ENCODE peak calls at places on chromosome 17, in six cellular contexts. H is GM12878, W is H1, C is HCT116, M is HepG2, R is K562. N is an unnamed sample. For H3K4me1, the result is how much of the 10 kb centered on the place peaks cover.

GRCh38 chr17:42076797-42077559 is 21.3 kb downstream of the ZNF385C start:
- DNase-seq in M (no peak), C (no peak), H (no peak), R (no peak), W (no peak), N (no peak)

GRCh38 chr17:13490906-13491502 is 110.7 kb downstream of the HS3ST3A1 start:
- DNase-seq in W (no peak), M (no peak), R (no peak), C (no peak), H (no peak), N (no peak)

GRCh38 chr17:79406316-79406715 is 204.5 kb downstream of the RBFOX3 start:
- DNase-seq in H (no peak), R (no peak), M (no peak), W (no peak), C (no peak), N (no peak)

GRCh38 chr17:41539979-41540701 is 12.0 kb upstream of the KRT19 start:
- DNase-seq in C (no peak), W (no peak), R (no peak), M (peak), H (no peak), N (no peak)

GRCh38 chr17:69669441-69670178 is 255.1 kb downstream of the MAP2K6 start:
- DNase-seq in W (no peak), C (no peak), M (no peak), R (no peak), H (no peak), N (no peak)

GRCh38 chr17:9079461-9080103 is 58.3 kb downstream of the NTN1 start:
- DNase-seq in C (no peak), R (no peak), H (no peak), W (no peak), M (no peak), N (no peak)

GRCh38 chr17:32627233-32628008 is 140.6 kb downstream of the CDK5R1 start:
- DNase-seq in W (peak), R (no peak), M (no peak), C (no peak), H (no peak), N (peak)

GRCh38 chr17:9116861-9117568 is 95.7 kb downstream of the NTN1 start:
- DNase-seq in W (no peak), R (no peak), H (no peak), C (no peak), M (no peak), N (no peak)

GRCh38 chr17:9098242-9098641 is 76.9 kb downstream of the NTN1 start:
- DNase-seq in H (no peak), C (no peak), W (no peak), M (no peak), R (no peak), N (no peak)

GRCh38 chr17:39084558-39084957 is 66.9 kb downstream of the PLXDC1 start:
- DNase-seq in H (no peak), R (no peak), W (no peak), C (no peak), M (no peak), N (no peak)

GRCh38 chr17:40436631-40437030 is 6.6 kb upstream of the IGFBP4 start:
- DNase-seq in R (no peak), H (no peak), M (no peak), C (no peak), W (no peak), N (no peak)

GRCh38 chr17:48121921-48122650 is 14.5 kb downstream of the SNX11 start:
- DNase-seq in C (no peak), H (no peak), W (no peak), R (no peak), M (no peak), N (no peak)

GRCh38 chr17:82544431-82545070 is 25.0 kb downstream of the FOXK2 start:
- DNase-seq in R (no peak), H (no peak), C (no peak), M (no peak), W (no peak), N (no peak)

GRCh38 chr17:67830440-67830839 is 5.1 kb downstream of the BPTF start:
- DNase-seq in R (no peak), C (no peak), H (no peak), W (no peak), M (no peak), N (no peak)

GRCh38 chr17:82858376-82859126 is 18.7 kb upstream of the ZNF750 start:
- DNase-seq in C (no peak), R (no peak), M (no peak), W (no peak), H (no peak), N (no peak)

GRCh38 chr17:16106161-16106891 is 106.7 kb downstream of the TTC19 start:
- DNase-seq in R (no peak), H (no peak), W (no peak), C (no peak), M (peak), N (no peak)

GRCh38 chr17:53719229-53719628 is 103.5 kb upstream of the KIF2B start:
- DNase-seq in R (no peak), M (no peak), W (no peak), H (no peak), C (no peak), N (no peak)

GRCh38 chr17:57247913-57248312 is 8.4 kb upstream of the MSI2 start:
- DNase-seq in R (no peak), C (no peak), W (no peak), M (no peak), H (no peak), N (no peak)

GRCh38 chr17:58306131-58306951 is 22.3 kb downstream of the TSPOAP1 start:
- DNase-seq in W (no peak), H (no peak), M (no peak), R (no peak), C (no peak), N (no peak)

GRCh38 chr17:384622-385194 is 32.1 kb upstream of the RPH3AL start:
- DNase-seq in W (no peak), H (no peak), M (no peak), C (no peak), R (no peak), N (no peak)

GRCh38 chr17:13921841-13922776 is 147.2 kb upstream of the COX10 start:
- DNase-seq in M (no peak), R (no peak), W (no peak), C (no peak), H (no peak), N (no peak)

GRCh38 chr17:66829386-66829864 is 5.5 kb upstream of the CACNG5 start:
- DNase-seq in W (peak), H (no peak), M (peak), R (peak), C (no peak), N (peak)

GRCh38 chr17:57568340-57568739 is 176.8 kb downstream of the CCDC182 start:
- DNase-seq in H (no peak), M (no peak), R (no peak), W (no peak), C (no peak), N (no peak)

GRCh38 chr17:8803531-8804416 is 4.6 kb upstream of the MFSD6L start:
- DNase-seq in H (no peak), R (no peak), C (no peak), W (no peak), M (peak), N (no peak)

GRCh38 chr17:58156839-58157803 is 8.9 kb downstream of the OR4D1 start:
- DNase-seq in W (no peak), R (peak), H (no peak), M (no peak), C (no peak), N (no peak)

GRCh38 chr17:31460226-31460721 is 68.8 kb downstream of the RAB11FIP4 start:
- DNase-seq in M (no peak), R (no peak), H (no peak), C (no peak), W (no peak), N (no peak)

GRCh38 chr17:70636517-70637133 is 467.3 kb downstream of the KCNJ2 start:
- DNase-seq in C (peak), M (peak), H (no peak), R (peak), W (no peak), N (no peak)

GRCh38 chr17:5763595-5763994 is 179.3 kb upstream of the NLRP1 start:
- DNase-seq in C (no peak), M (peak), H (no peak), R (no peak), W (no peak), N (no peak)

GRCh38 chr17:12620200-12620720 is 45.4 kb upstream of the MYOCD start:
- DNase-seq in H (no peak), W (no peak), C (no peak), M (no peak), R (no peak), N (no peak)

GRCh38 chr17:6421700-6422604 is 13.0 kb downstream of the AIPL1 start:
- DNase-seq in W (peak), C (peak), R (peak), H (no peak), M (peak), N (peak)

GRCh38 chr17:50133028-50133768 is 3.2 kb upstream of the SAMD14 start:
- DNase-seq in W (no peak), H (no peak), M (peak), R (no peak), C (no peak), N (no peak)

GRCh38 chr17:61484174-61484573 is 32.0 kb downstream of the TBX4 start:
- DNase-seq in R (no peak), H (no peak), W (no peak), C (no peak), M (no peak), N (no peak)

GRCh38 chr17:71975998-71976649 is 144.7 kb upstream of the SOX9 start:
- DNase-seq in C (no peak), H (no peak), M (no peak), R (no peak), W (no peak), N (no peak)

GRCh38 chr17:5210853-5211252 is 19.2 kb upstream of the ZNF594 start:
- DNase-seq in W (no peak), R (no peak), H (peak), M (no peak), C (no peak), N (no peak)

DNA sequence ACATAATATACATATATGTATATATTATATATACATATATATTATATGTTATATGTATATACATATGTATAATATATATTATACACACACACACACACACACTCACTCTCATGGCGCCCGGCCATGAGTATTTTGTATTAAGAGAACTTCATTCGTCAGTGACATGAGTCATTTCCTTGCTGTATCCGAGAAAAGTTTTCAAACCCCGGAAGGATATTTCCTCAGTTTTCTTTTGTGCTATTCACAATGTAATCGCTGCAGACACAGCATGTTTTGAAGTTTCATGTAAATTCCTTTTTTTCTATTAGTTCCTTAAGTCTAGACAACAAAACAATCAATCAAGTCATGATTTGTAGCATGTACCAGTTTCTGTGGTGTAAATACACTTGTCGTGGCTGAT is 33.3 kb downstream of the OR1D5 start:
- DNase-seq in W (no peak), R (no peak), H (no peak), M (no peak), C (no peak), N (no peak)
- TF ChIP-seq ZNF274 in W (no peak), R (no peak), H (no peak), M (no peak), C (no peak), N (no peak)

GRCh38 chr17:63698886-63699637 is 863 bp downstream of the LIMD2 start:
- DNase-seq in R (no peak), H (peak), C (no peak), W (no peak), M (peak), N (no peak)
- H3K4me1 ChIP-seq in R (under half), H (under half), C (under half), W (under half), M (under half), N (under half)

GRCh38 chr17:1875597-1875996 is 45.8 kb downstream of the RPA1 start:
- DNase-seq in C (no peak), M (no peak), H (no peak), W (no peak), R (no peak), N (no peak)

GRCh38 chr17:1882836-1883235 is 53.0 kb downstream of the RPA1 start:
- DNase-seq in C (no peak), H (no peak), R (peak), M (peak), W (no peak), N (no peak)

GRCh38 chr17:1883536-1883935 is 53.7 kb downstream of the RPA1 start:
- DNase-seq in M (no peak), W (no peak), R (no peak), C (no peak), H (no peak), N (no peak)

GRCh38 chr17:1880851-1881630 is 51.2 kb downstream of the RPA1 start:
- DNase-seq in W (no peak), R (no peak), H (no peak), C (no peak), M (no peak), N (no peak)

DNA sequence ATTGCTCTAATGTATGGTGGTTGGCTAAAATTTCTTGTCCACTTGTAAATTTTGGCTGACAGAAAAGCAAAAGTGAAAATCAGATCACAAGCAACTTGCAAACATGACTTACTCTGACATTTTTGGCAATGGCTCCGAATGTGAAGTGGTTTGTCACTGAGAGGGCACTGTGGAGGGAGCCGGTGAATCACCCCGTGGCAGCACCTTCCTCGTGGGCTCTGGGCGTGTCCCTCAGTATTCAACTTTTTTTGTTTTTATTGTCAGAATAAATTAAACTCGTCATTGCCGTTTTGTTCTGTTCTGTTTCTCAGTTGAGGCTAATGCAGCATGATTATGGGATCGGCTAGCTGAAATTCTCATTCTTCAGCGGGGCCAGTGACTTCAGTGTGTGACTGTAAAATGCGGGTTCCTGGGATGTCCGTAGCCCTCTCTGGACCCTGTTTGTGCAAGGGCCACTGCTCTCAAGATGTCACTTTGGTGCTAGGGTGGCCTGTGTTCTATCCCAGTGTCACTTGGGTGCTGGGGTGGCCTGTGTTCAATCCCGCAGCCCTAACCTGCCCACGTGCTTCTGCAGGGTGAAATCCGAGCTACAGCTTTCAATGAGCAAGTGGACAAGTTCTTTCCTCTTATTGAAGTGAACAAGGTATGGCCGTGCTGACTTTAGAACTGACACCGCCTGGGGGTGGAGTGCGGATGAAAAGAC is 48.8 kb downstream of the RPA1 start:
- DNase-seq in H (no peak), C (no peak), R (no peak), M (no peak), W (no peak), N (no peak)
- TF ChIP-seq YY1 in H (no peak), C (no peak), R (no peak), M (no peak), W (no peak), N (no peak)

DNA sequence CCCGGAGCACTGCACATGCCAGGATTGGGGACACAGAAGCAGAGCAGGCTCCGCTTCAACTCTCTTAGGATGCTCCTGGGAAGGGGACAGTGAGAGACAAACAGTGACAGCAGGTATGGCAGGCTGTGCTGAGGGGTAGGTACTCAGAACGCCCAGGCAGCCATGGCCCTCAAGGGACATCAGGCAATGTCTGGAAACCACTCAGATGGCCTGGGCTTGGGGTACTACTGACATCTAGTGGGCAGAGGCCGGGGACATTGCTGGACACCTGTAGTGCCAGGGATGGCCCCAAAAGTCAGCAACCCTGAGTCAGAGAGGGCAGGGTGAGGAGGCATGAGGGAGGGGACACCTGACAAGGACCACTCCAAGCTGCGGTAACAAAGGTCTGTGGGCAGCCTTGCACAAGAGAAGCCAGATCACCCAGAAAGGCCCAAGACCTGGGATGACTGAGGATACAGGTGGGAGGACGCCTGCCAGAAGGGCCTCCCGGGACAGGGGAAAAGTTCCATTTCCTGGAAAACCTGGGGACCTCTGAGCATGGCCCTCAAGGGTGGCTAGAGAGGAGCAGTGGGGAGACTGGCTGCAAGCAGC is 21.2 kb downstream of the PEMT start:
- DNase-seq in R (no peak), H (no peak), C (no peak), M (peak), W (no peak), N (no peak)
- TF ChIP-seq ZNF274 in R (no peak), H (no peak), C (no peak), M (no peak), W (no peak), N (no peak)

DNA sequence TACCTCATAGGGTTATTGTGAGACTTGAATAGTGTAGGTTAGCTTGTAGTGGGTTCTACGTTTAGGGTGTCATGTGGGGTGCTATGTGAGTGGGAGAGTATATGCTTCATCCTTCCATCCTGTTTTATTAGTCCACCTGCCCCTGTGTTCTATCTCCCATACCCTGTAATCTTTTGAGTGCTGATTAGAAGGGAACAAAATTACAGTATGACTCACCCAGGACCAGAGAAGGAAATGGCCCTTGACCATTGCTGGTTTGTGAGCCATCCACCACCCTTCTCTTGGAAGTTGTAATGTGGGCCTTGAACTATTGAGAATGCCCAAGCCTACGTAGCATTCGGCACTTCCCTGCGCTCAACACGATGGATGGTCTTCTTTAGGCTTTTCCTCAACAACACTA is 17.1 kb downstream of the SAP30BP start:
- DNase-seq in M (no peak), C (no peak), R (no peak), H (no peak), W (no peak), N (no peak)
- H3K4me1 ChIP-seq in M (under half), C (half or more), R (under half), H (under half), W (under half), N (under half)

DNA sequence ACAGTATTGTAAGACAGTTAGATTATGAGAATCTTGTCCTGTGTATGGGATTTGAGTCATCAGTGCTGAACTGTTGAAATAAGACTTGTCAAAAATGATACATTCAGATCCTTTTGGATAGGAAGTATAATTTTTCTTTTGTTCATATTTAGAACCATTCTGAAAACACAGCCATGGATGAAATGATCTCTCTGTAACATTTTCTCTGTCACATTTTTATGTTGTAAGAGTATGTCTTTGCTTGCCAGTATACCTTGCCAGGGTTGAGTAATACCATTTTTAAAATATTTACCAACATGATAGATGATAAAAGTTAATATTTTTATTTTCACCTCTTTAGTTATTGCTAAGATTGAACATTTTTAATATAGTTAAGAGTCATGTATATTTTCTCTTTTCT is 45.0 kb downstream of the NSRP1 start:
- DNase-seq in C (no peak), M (no peak), R (no peak), H (no peak), W (no peak), N (no peak)
- TF ChIP-seq YY1 in C (no peak), M (no peak), R (no peak), H (no peak), W (no peak), N (no peak)

DNA sequence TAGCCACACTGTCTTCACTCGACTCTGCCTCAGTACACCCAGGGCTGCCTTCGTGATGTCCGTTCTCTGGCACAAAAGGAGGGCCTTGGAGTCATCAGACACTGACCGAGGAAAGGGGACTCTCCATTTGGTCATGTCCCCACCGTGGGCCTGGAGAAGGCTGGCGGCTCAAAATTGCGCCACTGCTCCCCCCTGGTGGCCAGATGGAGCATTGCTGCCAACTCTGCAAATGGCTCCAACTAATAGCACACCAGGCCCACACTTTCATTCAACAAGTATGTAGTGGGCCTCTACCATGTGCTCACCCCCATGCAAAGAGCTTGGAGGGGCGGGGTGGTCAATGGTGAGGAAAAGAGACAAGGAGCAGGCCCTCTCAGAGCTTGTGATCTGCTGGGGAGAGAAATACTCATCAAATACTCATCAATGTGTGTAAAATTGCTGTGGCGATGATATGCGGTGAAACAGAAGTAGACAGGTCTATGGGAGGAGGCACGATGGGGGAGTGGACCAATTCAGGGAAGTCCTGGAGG is 5.2 kb upstream of the GRIN2C start:
- DNase-seq in W (no peak), H (no peak), R (peak), M (peak), C (peak), N (no peak)
- TF ChIP-seq ZNF274 in W (no peak), H (no peak), R (no peak), M (peak), C (no peak), N (no peak)

N was measured in NT2/D1.